ENCODE peak calls at places on chromosome 17, in five cellular contexts. M, C, Y, E and U are unnamed samples. For H3K27me3, the result is how much of the 10 kb centered on the place peaks cover.

GRCh38 chr17:8656693-8657092 is 26.2 kb upstream of the MYH10 start:
- DNase-seq in Y (no peak), C (no peak), M (no peak), E (no peak), U (no peak)

GRCh38 chr17:73071387-73071999 is 21.0 kb downstream of the SLC39A11 start:
- DNase-seq in Y (no peak), M (no peak), C (peak), E (no peak), U (no peak)

GRCh38 chr17:2025220-2025621 is at the start of gene RTN4RL1:
- DNase-seq in E (peak), M (no peak), Y (peak), C (no peak), U (no peak)

GRCh38 chr17:76561332-76561731 is 21.5 kb downstream of the PRCD start:
- DNase-seq in C (no peak), Y (no peak), M (no peak), E (no peak), U (no peak)

GRCh38 chr17:7097940-7098339 is 16.7 kb downstream of the ASGR2 start:
- DNase-seq in C (no peak), M (no peak), E (no peak), Y (no peak), U (no peak)

GRCh38 chr17:5500804-5501391 is 14.5 kb downstream of the MIS12 start:
- DNase-seq in E (no peak), Y (no peak), C (peak), M (no peak), U (peak)

GRCh38 chr17:2782030-2782429 is 14.2 kb upstream of the RAP1GAP2 start:
- DNase-seq in Y (no peak), E (no peak), M (no peak), C (no peak), U (no peak)

GRCh38 chr17:1752425-1752941 is 9.4 kb upstream of the SERPINF1 start:
- DNase-seq in C (no peak), Y (peak), E (peak), M (no peak), U (no peak)

GRCh38 chr17:9645858-9646555 is 690 bp downstream of the USP43 start:
- DNase-seq in C (peak), M (no peak), Y (peak), E (peak), U (no peak)

GRCh38 chr17:17275991-17276390 is 5.1 kb downstream of the COPS3 start:
- DNase-seq in C (no peak), Y (no peak), E (no peak), M (no peak), U (no peak)

GRCh38 chr17:20189322-20189721 is 180.2 kb downstream of the SPECC1 start:
- DNase-seq in Y (no peak), E (no peak), M (no peak), C (no peak), U (no peak)

GRCh38 chr17:17694229-17695081 is 13.2 kb downstream of the RAI1 start:
- DNase-seq in C (peak), E (peak), M (no peak), Y (no peak), U (peak)

GRCh38 chr17:66943484-66943883 is 21.0 kb upstream of the CACNG4 start:
- DNase-seq in C (no peak), E (no peak), Y (no peak), M (no peak), U (no peak)

GRCh38 chr17:17792143-17792550 is 44.6 kb downstream of the SREBF1 start:
- DNase-seq in E (no peak), M (no peak), C (no peak), Y (no peak), U (no peak)

GRCh38 chr17:75633484-75634375 is 496 bp downstream of the SMIM5 start:
- DNase-seq in M (no peak), Y (peak), E (peak), C (peak), U (peak)

GRCh38 chr17:30920683-30921543 is 832 bp upstream of the ADAP2 start:
- DNase-seq in E (no peak), C (no peak), M (no peak), Y (no peak), U (no peak)

GRCh38 chr17:74325376-74325742 is 667 bp upstream of the KIF19 start:
- DNase-seq in C (no peak), E (no peak), M (no peak), Y (no peak), U (no peak)

GRCh38 chr17:74326506-74326905 is 480 bp downstream of the KIF19 start:
- DNase-seq in E (peak), C (no peak), Y (no peak), M (no peak), U (no peak)

GRCh38 chr17:74324521-74324920 is 1.5 kb upstream of the KIF19 start:
- DNase-seq in E (no peak), M (no peak), C (no peak), Y (no peak), U (no peak)

GRCh38 chr17:74328487-74328886 is 2.5 kb downstream of the KIF19 start:
- DNase-seq in C (no peak), E (no peak), Y (no peak), M (no peak), U (no peak)

DNA sequence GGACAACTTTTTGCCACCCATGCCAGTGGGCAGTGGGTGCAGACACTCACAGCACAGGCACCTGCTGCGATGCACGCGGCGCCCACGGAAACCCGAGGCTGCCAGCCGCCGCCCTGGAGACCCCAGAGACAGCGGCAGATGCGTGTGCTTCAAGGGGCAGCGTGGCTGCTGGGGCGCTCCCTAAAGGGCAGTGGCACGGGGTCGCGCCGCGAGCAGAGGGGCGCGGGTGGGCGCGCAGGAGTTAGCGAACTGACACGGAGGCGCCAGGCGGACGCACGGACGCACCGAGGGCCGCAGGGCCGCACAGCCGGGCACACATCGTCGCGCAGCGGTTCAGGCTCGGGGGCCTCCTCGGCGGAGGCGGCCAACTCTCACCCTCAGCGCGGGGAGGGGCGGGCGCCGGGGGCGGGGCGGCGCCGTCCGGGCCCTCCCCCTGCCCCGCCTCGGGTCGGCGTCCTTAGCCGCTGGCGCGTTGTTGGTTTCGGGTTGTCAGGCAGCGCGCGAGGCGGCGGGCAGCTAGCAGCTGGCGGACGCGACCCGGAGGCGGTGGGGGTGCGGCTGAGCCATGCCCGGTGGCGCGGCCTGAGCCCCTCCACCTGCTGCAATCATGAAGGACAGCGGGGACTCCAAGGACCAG is at the start of gene KIF19:
- DNase-seq in M (no peak), Y (no peak), E (peak), C (no peak), U (no peak)
- TF ChIP-seq SP1 in M (no peak), Y (no peak), E (no peak), C (no peak), U (no peak)

GRCh38 chr17:77570565-77570898 is 388.0 kb upstream of the TNRC6C start:
- DNase-seq in C (no peak), E (no peak), M (no peak), Y (no peak), U (no peak)

GRCh38 chr17:77571141-77571540 is 387.4 kb upstream of the TNRC6C start:
- DNase-seq in Y (no peak), C (no peak), M (no peak), E (no peak), U (no peak)

GRCh38 chr17:77572851-77573250 is 385.7 kb upstream of the TNRC6C start:
- DNase-seq in E (no peak), Y (no peak), C (no peak), M (no peak), U (no peak)

GRCh38 chr17:77572065-77572601 is 386.4 kb upstream of the TNRC6C start:
- DNase-seq in Y (no peak), M (no peak), E (no peak), C (no peak), U (no peak)

DNA sequence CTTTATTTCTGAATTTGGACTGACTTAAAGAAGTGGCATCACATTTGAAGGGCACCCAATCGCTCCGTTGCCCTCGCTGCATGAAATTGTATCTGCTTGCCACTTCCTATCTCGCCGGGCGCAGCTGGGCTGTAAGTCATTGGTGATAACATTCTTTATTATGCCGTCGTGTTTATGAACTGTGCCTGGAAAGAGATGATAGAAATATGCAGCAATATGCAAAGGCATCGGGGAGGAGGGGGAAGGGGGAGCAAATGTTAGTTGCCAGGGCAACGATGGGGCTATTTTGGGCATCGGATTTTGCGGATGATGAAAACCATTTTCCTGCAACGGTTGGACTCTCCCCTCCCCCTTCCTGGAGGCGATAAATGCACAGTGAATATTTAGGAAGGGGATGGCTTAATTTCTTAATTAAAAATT is 386.9 kb upstream of the TNRC6C start:
- DNase-seq in E (peak), C (no peak), M (no peak), Y (no peak), U (no peak)
- H3K27me3 ChIP-seq in E (half or more), C (half or more), M (under half), Y (under half), U (under half)

GRCh38 chr17:50185724-50186545 is 15.5 kb downstream of the COL1A1 start:
- DNase-seq in M (no peak), E (no peak), C (no peak), Y (no peak), U (no peak)

GRCh38 chr17:50182783-50183438 is 17.1 kb downstream of the SGCA start:
- DNase-seq in C (no peak), E (no peak), Y (no peak), M (no peak), U (no peak)

GRCh38 chr17:50183439-50184001 is 17.7 kb downstream of the SGCA start:
- DNase-seq in C (no peak), E (no peak), Y (no peak), M (no peak), U (no peak)

GRCh38 chr17:50184057-50184456 is 17.4 kb downstream of the COL1A1 start:
- DNase-seq in E (peak), C (no peak), M (no peak), Y (no peak), U (no peak)

DNA sequence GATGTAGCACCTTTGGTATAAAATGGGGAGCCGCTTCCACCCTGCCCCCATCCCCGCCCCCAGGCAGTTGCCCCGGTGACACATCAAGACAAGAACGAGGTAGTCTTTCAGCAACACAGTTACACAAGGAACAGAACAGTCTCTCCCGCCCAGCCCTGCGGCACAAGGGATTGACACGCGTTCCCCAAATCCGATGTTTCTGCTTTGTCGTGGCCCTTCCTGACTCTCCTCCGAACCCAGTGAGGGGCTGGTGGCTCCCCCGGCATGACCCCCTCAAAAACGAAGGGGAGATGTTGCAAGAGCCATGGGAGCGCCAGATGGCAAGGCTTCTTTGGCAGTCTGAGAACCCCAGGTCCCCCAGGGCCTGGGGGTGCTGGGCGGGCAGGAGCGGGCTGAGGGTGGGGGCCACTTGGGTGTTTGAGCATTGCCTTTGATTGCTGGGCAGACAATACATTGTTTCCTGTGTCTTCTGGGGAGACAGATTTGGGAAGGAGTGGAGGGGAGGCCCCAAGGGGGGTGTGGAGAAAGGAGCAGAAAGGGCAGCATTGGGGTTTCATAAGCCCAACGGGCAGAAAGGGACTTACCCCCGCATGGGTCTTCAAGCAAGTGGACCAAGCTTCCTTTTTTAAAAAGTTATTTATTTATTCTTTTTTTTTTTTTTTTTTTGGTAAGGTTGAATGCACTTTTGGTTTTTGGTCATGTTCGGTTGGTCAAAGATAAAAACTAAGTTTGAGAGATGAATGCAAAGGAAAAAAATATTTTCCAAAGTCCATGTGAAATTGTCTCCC is 16.6 kb downstream of the COL1A1 start:
- DNase-seq in C (no peak), E (peak), M (no peak), Y (no peak), U (no peak)
- TF ChIP-seq SRF in C (no peak), E (no peak), M (no peak), Y (no peak), U (no peak)

GRCh38 chr17:78708510-78708973 is 73.5 kb downstream of the CYTH1 start:
- DNase-seq in M (no peak), E (peak), C (peak), Y (peak), U (peak)
- TF ChIP-seq SP1 in M (no peak), E (no peak), C (no peak), Y (no peak), U (no peak)

GRCh38 chr17:48597492-48597774 is 3.9 kb upstream of the HOXB5 start:
- DNase-seq in Y (no peak), E (no peak), C (no peak), M (no peak), U (no peak)
- H3K27me3 ChIP-seq in Y (under half), E (under half), C (half or more), M (half or more), U (half or more)